ENCODE peak calls at places on chromosomes 7 and 10, in five cellular contexts. M is SK-N-SH, Y is neural progenitor cell, T is PC-3, D is GM23248. R is an unnamed sample. For H3K79me2, the result is how much of the 10 kb centered on the place peaks cover.

GRCh38 chr7:94368371-94368791 is 26.3 kb upstream of the COL1A2 start:
- DNase-seq in M (peak), Y (peak), D (peak), T (no peak), R (peak)

GRCh38 chr10:520402-520787 is 169.1 kb downstream of the DIP2C start:
- DNase-seq in T (no peak), D (peak), Y (peak), M (no peak), R (peak)

GRCh38 chr7:81882086-81882485 is 112.2 kb upstream of the HGF start:
- DNase-seq in T (no peak), D (peak), Y (no peak), M (no peak), R (no peak)

GRCh38 chr7:152145853-152146466 is 120.5 kb downstream of the GALNT11 start:
- DNase-seq in Y (peak), D (peak), T (peak), M (peak), R (peak)

GRCh38 chr7:91634485-91635177 is 245.9 kb downstream of the MTERF1 start:
- DNase-seq in D (no peak), M (no peak), Y (no peak), T (peak), R (no peak)

GRCh38 chr10:4391683-4392082 is 434.3 kb upstream of the AKR1E2 start:
- DNase-seq in D (no peak), T (peak), Y (no peak), M (no peak), R (no peak)

GRCh38 chr7:128705891-128706333 is 33.2 kb upstream of the CALU start:
- DNase-seq in D (peak), Y (no peak), M (no peak), T (peak), R (peak)

GRCh38 chr10:125551247-125551646 is 131.7 kb downstream of the TEX36 start:
- DNase-seq in T (peak), Y (no peak), M (no peak), D (no peak), R (no peak)

GRCh38 chr7:381211-382117 is 91.5 kb downstream of the FOXL3 start:
- DNase-seq in M (no peak), D (no peak), T (no peak), Y (no peak), R (no peak)

GRCh38 chr10:483266-483665 is 206.2 kb downstream of the DIP2C start:
- DNase-seq in M (no peak), Y (no peak), D (no peak), T (no peak), R (no peak)

GRCh38 chr10:87865201-87866025 is 2.0 kb downstream of the PTEN start:
- DNase-seq in M (no peak), T (no peak), Y (no peak), D (peak), R (peak)

GRCh38 chr10:18616337-18616736 is 35.0 kb downstream of the NSUN6 start:
- DNase-seq in Y (no peak), T (peak), M (no peak), D (no peak), R (no peak)

GRCh38 chr10:90958781-90959180 is 37.9 kb upstream of the ANKRD1 start:
- DNase-seq in D (no peak), Y (no peak), T (peak), M (no peak), R (no peak)

GRCh38 chr10:123972481-123973401 is 81.1 kb upstream of the CPXM2 start:
- DNase-seq in T (no peak), Y (peak), M (peak), D (no peak), R (no peak)

GRCh38 chr10:33930079-33930478 is 595.6 kb upstream of the NRP1 start:
- DNase-seq in Y (no peak), D (no peak), M (no peak), T (no peak), R (no peak)

GRCh38 chr7:30863694-30864011 is 48.0 kb upstream of the AQP1 start:
- DNase-seq in M (no peak), Y (no peak), T (no peak), D (no peak), R (peak)

GRCh38 chr7:36391436-36392198 is 2.0 kb downstream of the ANLN start:
- DNase-seq in Y (no peak), M (no peak), D (no peak), T (peak), R (peak)

GRCh38 chr10:24951201-24952145 is 933 bp downstream of the PRTFDC1 start:
- DNase-seq in M (peak), T (no peak), D (peak), Y (peak), R (peak)

GRCh38 chr7:150755473-150756099 is 18.4 kb downstream of the GIMAP5 start:
- DNase-seq in D (no peak), Y (no peak), T (no peak), M (no peak), R (no peak)

GRCh38 chr7:29243777-29244655 is 49.4 kb downstream of the CHN2 start:
- DNase-seq in D (no peak), M (no peak), Y (no peak), T (no peak), R (no peak)

GRCh38 chr7:135231686-135232085 is 2.0 kb upstream of the STRA8 start:
- DNase-seq in Y (no peak), T (no peak), D (no peak), M (no peak), R (no peak)

GRCh38 chr10:3834410-3834809 is 49.4 kb upstream of the KLF6 start:
- DNase-seq in Y (no peak), T (no peak), M (no peak), D (no peak), R (no peak)

GRCh38 chr7:83519240-83519639 is 129.7 kb downstream of the SEMA3E start:
- DNase-seq in M (no peak), T (no peak), D (peak), Y (no peak), R (peak)

GRCh38 chr7:114370177-114370576 is 44.4 kb upstream of the FOXP2 start:
- DNase-seq in T (no peak), M (no peak), Y (no peak), D (no peak), R (no peak)

GRCh38 chr10:48290286-48290685 is 15.8 kb upstream of the FRMPD2 start:
- DNase-seq in Y (no peak), T (no peak), M (no peak), D (no peak), R (no peak)

GRCh38 chr7:44411306-44411705 is 79.2 kb downstream of the NUDCD3 start:
- DNase-seq in T (no peak), Y (no peak), M (no peak), D (peak), R (no peak)

GRCh38 chr7:1981878-1982230 is 250.9 kb downstream of the MAD1L1 start:
- DNase-seq in D (no peak), T (no peak), Y (no peak), M (no peak), R (no peak)

GRCh38 chr10:103651783-103652476 is 158.4 kb downstream of the NEURL1 start:
- DNase-seq in M (no peak), D (no peak), T (no peak), Y (no peak), R (no peak)
- H3K79me2 ChIP-seq in M (under half), D (half or more), T (under half), Y (under half), R (half or more)

GRCh38 chr7:139359366-139360209 is at the start of gene LUC7L2:
- DNase-seq in T (peak), Y (peak), D (peak), M (peak), R (peak)
- H3K79me2 ChIP-seq in T (half or more), Y (half or more), D (half or more), M (half or more), R (under half)

GRCh38 chr10:58967551-58968418 is 208.7 kb upstream of the PHYHIPL start:
- DNase-seq in T (no peak), D (no peak), Y (peak), M (peak), R (peak)
- H3K79me2 ChIP-seq in T (under half), D (under half), Y (under half), M (under half), R (under half)

GRCh38 chr7:142787034-142787768 is 16.4 kb downstream of the PRSS2 start:
- DNase-seq in D (no peak), Y (no peak), T (no peak), M (no peak), R (no peak)

GRCh38 chr7:142790565-142790964 is 19.8 kb downstream of the PRSS2 start:
- DNase-seq in M (no peak), Y (no peak), T (peak), D (no peak), R (no peak)

GRCh38 chr7:142787783-142788182 is 17.0 kb downstream of the PRSS2 start:
- DNase-seq in Y (no peak), T (no peak), M (no peak), D (no peak), R (no peak)

GRCh38 chr7:142790056-142790455 is 19.3 kb downstream of the PRSS2 start:
- DNase-seq in T (no peak), D (no peak), M (no peak), Y (no peak), R (no peak)

DNA sequence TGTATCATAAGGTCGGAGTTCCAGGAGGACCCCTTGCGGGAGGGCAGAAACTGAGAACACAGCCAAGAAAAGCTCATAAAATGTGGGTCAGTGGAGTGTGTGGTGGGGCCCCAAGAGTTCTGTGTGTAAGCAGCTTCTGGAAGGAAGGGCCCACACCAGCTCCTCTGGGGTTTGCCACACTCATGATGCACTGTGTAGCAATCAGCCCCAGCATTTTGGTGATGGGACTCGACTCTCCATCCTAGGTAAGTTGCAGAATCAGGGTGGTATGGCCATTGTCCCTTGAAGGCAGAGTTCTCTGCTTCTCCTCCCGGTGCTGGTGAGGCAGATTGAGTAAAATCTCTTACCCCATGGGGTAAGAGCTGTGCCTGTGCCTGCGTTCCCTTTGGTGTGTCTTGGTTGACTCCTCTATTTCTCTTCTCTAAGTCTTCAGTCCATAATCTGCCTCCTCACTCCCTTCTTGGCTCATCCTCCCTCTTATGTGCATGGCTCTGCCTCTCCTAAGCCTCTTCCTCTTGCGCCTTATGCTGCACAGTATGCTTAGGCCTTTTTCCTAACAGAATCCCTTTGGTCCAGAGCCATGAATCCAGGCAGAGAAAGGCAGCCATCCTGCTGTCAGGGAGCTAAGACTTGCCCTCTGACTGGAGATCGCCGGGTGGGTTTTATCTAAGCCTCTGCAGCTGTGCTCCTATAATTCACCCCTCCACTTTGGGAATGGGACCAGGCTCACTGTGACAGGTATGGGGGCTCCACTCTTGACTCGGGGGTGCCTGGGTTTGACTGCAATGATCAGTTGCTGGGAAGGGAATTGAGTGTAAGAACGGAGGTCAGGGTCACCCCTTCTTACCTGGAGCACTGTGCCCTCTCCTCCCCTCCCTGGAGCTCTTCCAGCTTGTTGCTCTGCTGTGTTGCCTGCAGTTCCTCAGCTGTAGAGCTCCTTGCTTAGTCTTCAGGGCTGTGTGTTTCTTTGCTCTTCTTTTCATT is 17.8 kb downstream of the PRSS2 start:
- DNase-seq in T (no peak), M (no peak), D (no peak), Y (no peak), R (no peak)
- H3K79me2 ChIP-seq in T (under half), M (under half), D (under half), Y (under half), R (under half)

GRCh38 chr10:96922978-96923948 is 91.2 kb downstream of the LCOR start:
- DNase-seq in M (no peak), D (no peak), T (no peak), Y (no peak), R (no peak)
- H3K79me2 ChIP-seq in M (half or more), D (half or more), T (under half), Y (half or more), R (under half)

DNA sequence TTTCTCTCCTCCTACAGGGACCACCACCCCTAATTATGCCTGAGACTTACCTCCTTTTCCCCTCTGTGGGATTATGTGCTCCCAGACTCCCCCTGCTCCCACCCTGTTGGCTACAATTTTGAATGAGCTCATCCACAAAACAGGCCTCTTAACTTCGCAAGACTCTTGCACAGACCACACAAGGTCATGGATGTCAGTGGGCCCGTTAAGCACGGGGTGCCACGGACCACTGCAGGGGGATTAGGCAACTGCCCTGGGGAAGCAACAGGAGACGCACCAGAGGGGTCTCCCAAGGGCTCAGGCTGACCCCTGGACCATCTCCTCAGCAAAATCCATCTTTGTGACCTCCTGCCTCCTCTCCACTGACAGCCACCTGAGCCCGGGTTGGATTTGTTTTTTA is 42.1 kb upstream of the COL13A1 start:
- DNase-seq in Y (no peak), T (no peak), M (no peak), D (no peak), R (peak)
- H3K79me2 ChIP-seq in Y (under half), T (under half), M (under half), D (under half), R (under half)

GRCh38 chr10:22630229-22631174 is 83.9 kb downstream of the PIP4K2A start:
- DNase-seq in T (no peak), D (peak), Y (no peak), M (no peak), R (peak)

GRCh38 chr10:22631185-22631584 is 83.2 kb downstream of the PIP4K2A start:
- DNase-seq in M (no peak), Y (no peak), D (no peak), T (no peak), R (no peak)

GRCh38 chr10:22628309-22628708 is 86.1 kb downstream of the PIP4K2A start:
- DNase-seq in M (no peak), D (no peak), T (no peak), Y (no peak), R (no peak)

GRCh38 chr10:22629126-22629525 is 85.3 kb downstream of the PIP4K2A start:
- DNase-seq in Y (no peak), M (no peak), D (peak), T (peak), R (no peak)

DNA sequence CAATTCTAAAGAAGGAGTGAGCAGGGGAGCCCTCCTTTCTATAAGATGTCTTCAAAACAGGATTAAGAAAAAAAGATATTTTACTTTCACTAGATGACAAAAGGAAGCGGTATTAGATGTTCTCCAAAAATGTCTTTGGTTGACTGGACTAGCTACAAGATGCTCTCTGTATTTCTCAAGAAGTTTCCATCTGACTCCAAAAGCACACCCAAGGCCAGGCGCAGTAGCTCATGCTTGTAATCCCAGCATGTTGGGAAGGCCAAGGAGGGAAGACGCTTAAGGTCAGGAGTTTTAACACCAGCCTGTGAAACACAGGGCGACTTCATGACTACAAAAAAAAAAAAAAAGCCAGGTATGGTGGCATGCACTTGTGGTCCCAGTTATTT is 84.5 kb downstream of the PIP4K2A start:
- DNase-seq in Y (no peak), T (no peak), D (no peak), M (no peak), R (no peak)
- H3K79me2 ChIP-seq in Y (half or more), T (half or more), D (half or more), M (half or more), R (under half)

GRCh38 chr10:29731760-29732159 is 97.0 kb upstream of the SVIL start:
- DNase-seq in Y (peak), M (no peak), T (no peak), D (no peak), R (peak)

GRCh38 chr10:29730461-29730860 is 95.7 kb upstream of the SVIL start:
- DNase-seq in M (no peak), Y (no peak), D (no peak), T (no peak), R (no peak)

GRCh38 chr10:29730969-29731368 is 96.2 kb upstream of the SVIL start:
- DNase-seq in D (no peak), Y (no peak), T (no peak), M (no peak), R (no peak)

GRCh38 chr10:29725133-29725720 is 90.5 kb upstream of the SVIL start:
- DNase-seq in T (no peak), D (no peak), M (peak), Y (no peak), R (no peak)

GRCh38 chr10:29728541-29729049 is 93.8 kb upstream of the SVIL start:
- DNase-seq in T (no peak), Y (peak), M (no peak), D (no peak), R (no peak)
- H3K79me2 ChIP-seq in T (half or more), Y (half or more), M (half or more), D (under half), R (under half)

R was measured in fibroblast of lung.